ENCODE peak calls at places on chromosome 14, in ten cellular contexts. One of them, this sample, is unnamed.

GRCh38 chr14:102591372-102591943 is 991 bp upstream of the RCOR1 start:
- DNase-seq in cardiac fibroblast: peak
- DNase-seq in GM23338: peak
- DNase-seq in HFFc6: no peak
- DNase-seq in K562: peak
- DNase-seq in nephron progenitor cell: peak
- DNase-seq in right atrium auricular region: no peak
- DNase-seq in GM20000: peak
- DNase-seq in GM10248: no peak
- DNase-seq in right lobe of liver: no peak
- DNase-seq in this sample: peak

GRCh38 chr14:70893842-70894237 is 13.4 kb upstream of the PCNX1 start:
- DNase-seq in cardiac fibroblast: no peak
- DNase-seq in GM23338: no peak
- DNase-seq in HFFc6: no peak
- DNase-seq in K562: no peak
- DNase-seq in nephron progenitor cell: no peak
- DNase-seq in right atrium auricular region: no peak
- DNase-seq in GM20000: peak
- DNase-seq in GM10248: no peak
- DNase-seq in right lobe of liver: no peak
- DNase-seq in this sample: no peak

GRCh38 chr14:71721791-71722190 is 210.4 kb upstream of the RGS6 start:
- DNase-seq in cardiac fibroblast: no peak
- DNase-seq in GM23338: no peak
- DNase-seq in HFFc6: no peak
- DNase-seq in K562: no peak
- DNase-seq in nephron progenitor cell: no peak
- DNase-seq in right atrium auricular region: no peak
- DNase-seq in GM20000: no peak
- DNase-seq in GM10248: no peak
- DNase-seq in right lobe of liver: peak
- DNase-seq in this sample: no peak

GRCh38 chr14:76770521-76771431 is 9.5 kb downstream of the VASH1 start:
- DNase-seq in cardiac fibroblast: no peak
- DNase-seq in GM23338: no peak
- DNase-seq in HFFc6: no peak
- DNase-seq in K562: no peak
- DNase-seq in nephron progenitor cell: no peak
- DNase-seq in right atrium auricular region: peak
- DNase-seq in GM20000: no peak
- DNase-seq in GM10248: no peak
- DNase-seq in right lobe of liver: no peak
- DNase-seq in this sample: no peak

GRCh38 chr14:25086081-25086480 is 36.1 kb upstream of the STXBP6 start:
- DNase-seq in cardiac fibroblast: no peak
- DNase-seq in GM23338: no peak
- DNase-seq in HFFc6: no peak
- DNase-seq in K562: no peak
- DNase-seq in nephron progenitor cell: no peak
- DNase-seq in right atrium auricular region: no peak
- DNase-seq in GM20000: no peak
- DNase-seq in GM10248: no peak
- DNase-seq in right lobe of liver: no peak
- DNase-seq in this sample: no peak

GRCh38 chr14:99687284-99688209 is 3.4 kb downstream of the CYP46A1 start:
- DNase-seq in cardiac fibroblast: no peak
- DNase-seq in GM23338: peak
- DNase-seq in HFFc6: no peak
- DNase-seq in K562: peak
- DNase-seq in nephron progenitor cell: peak
- DNase-seq in right atrium auricular region: peak
- DNase-seq in GM20000: no peak
- DNase-seq in GM10248: no peak
- DNase-seq in right lobe of liver: peak
- DNase-seq in this sample: no peak

GRCh38 chr14:65222434-65222833 is 120.1 kb upstream of the MAX start:
- DNase-seq in cardiac fibroblast: peak
- DNase-seq in GM23338: peak
- DNase-seq in HFFc6: peak
- DNase-seq in K562: peak
- DNase-seq in nephron progenitor cell: peak
- DNase-seq in right atrium auricular region: no peak
- DNase-seq in GM20000: peak
- DNase-seq in GM10248: peak
- DNase-seq in right lobe of liver: peak
- DNase-seq in this sample: peak

GRCh38 chr14:101602466-101602840 is 41.2 kb downstream of the DIO3 start:
- DNase-seq in cardiac fibroblast: no peak
- DNase-seq in GM23338: no peak
- DNase-seq in HFFc6: no peak
- DNase-seq in K562: no peak
- DNase-seq in nephron progenitor cell: no peak
- DNase-seq in right atrium auricular region: no peak
- DNase-seq in GM20000: no peak
- DNase-seq in GM10248: no peak
- DNase-seq in right lobe of liver: no peak
- DNase-seq in this sample: no peak

GRCh38 chr14:66624319-66624937 is 116.5 kb downstream of the GPHN start:
- DNase-seq in cardiac fibroblast: peak
- DNase-seq in GM23338: peak
- DNase-seq in HFFc6: peak
- DNase-seq in K562: peak
- DNase-seq in nephron progenitor cell: peak
- DNase-seq in right atrium auricular region: peak
- DNase-seq in GM20000: peak
- DNase-seq in GM10248: peak
- DNase-seq in right lobe of liver: peak
- DNase-seq in this sample: no peak

GRCh38 chr14:42222924-42223471 is 616.3 kb downstream of the LRFN5 start:
- DNase-seq in cardiac fibroblast: peak
- DNase-seq in GM23338: peak
- DNase-seq in HFFc6: no peak
- DNase-seq in K562: no peak
- DNase-seq in nephron progenitor cell: no peak
- DNase-seq in right atrium auricular region: no peak
- DNase-seq in GM20000: peak
- DNase-seq in GM10248: peak
- DNase-seq in right lobe of liver: no peak
- DNase-seq in this sample: no peak

GRCh38 chr14:75442642-75443041 is 14.8 kb downstream of the JDP2 start:
- DNase-seq in cardiac fibroblast: peak
- DNase-seq in GM23338: no peak
- DNase-seq in HFFc6: peak
- DNase-seq in K562: peak
- DNase-seq in nephron progenitor cell: no peak
- DNase-seq in right atrium auricular region: no peak
- DNase-seq in GM20000: no peak
- DNase-seq in GM10248: no peak
- DNase-seq in right lobe of liver: no peak
- DNase-seq in this sample: no peak

GRCh38 chr14:103055693-103056092 is 1.7 kb downstream of the CDC42BPB start:
- DNase-seq in cardiac fibroblast: peak
- DNase-seq in GM23338: no peak
- DNase-seq in HFFc6: no peak
- DNase-seq in K562: no peak
- DNase-seq in nephron progenitor cell: no peak
- DNase-seq in right atrium auricular region: no peak
- DNase-seq in GM20000: no peak
- DNase-seq in GM10248: no peak
- DNase-seq in right lobe of liver: no peak
- DNase-seq in this sample: no peak

GRCh38 chr14:76778546-76779215 is 17.4 kb downstream of the VASH1 start:
- DNase-seq in cardiac fibroblast: no peak
- DNase-seq in GM23338: no peak
- DNase-seq in HFFc6: no peak
- DNase-seq in K562: no peak
- DNase-seq in nephron progenitor cell: no peak
- DNase-seq in right atrium auricular region: peak
- DNase-seq in GM20000: no peak
- DNase-seq in GM10248: no peak
- DNase-seq in right lobe of liver: no peak
- DNase-seq in this sample: no peak

DNA sequence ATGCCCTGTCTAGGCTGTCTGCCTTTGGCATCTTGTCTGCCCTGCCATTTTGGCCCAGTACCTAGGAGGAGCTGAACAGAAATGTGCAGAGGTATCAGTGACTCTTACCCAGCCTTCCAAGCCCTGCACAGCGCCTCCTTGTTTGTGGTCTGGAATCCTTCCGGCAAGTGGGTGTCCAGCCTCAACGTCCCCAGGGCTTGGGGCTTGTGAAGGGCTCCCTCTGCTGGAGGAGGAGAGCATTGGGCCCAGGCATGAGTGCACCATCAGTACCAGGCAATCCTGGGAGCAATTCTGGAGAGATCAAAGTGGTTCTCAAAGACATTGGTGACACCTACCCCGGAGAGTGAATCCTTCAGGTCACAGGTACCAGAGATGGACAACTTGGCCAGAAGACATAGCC is 2.4 kb upstream of the TCL1B start:
- DNase-seq in cardiac fibroblast: no peak
- DNase-seq in GM23338: peak
- DNase-seq in HFFc6: no peak
- DNase-seq in K562: no peak
- DNase-seq in nephron progenitor cell: no peak
- DNase-seq in right atrium auricular region: no peak
- DNase-seq in GM20000: peak
- DNase-seq in GM10248: peak
- DNase-seq in right lobe of liver: no peak
- DNase-seq in this sample: no peak
- TF ChIP-seq CTCF in cardiac fibroblast: peak
- TF ChIP-seq CTCF in GM23338: peak
- TF ChIP-seq CTCF in HFFc6: peak
- TF ChIP-seq CTCF in K562: peak
- TF ChIP-seq CTCF in nephron progenitor cell: no peak
- TF ChIP-seq CTCF in right atrium auricular region: peak
- TF ChIP-seq CTCF in GM20000: peak
- TF ChIP-seq CTCF in GM10248: peak
- TF ChIP-seq CTCF in right lobe of liver: peak
- TF ChIP-seq CTCF in this sample: peak

DNA sequence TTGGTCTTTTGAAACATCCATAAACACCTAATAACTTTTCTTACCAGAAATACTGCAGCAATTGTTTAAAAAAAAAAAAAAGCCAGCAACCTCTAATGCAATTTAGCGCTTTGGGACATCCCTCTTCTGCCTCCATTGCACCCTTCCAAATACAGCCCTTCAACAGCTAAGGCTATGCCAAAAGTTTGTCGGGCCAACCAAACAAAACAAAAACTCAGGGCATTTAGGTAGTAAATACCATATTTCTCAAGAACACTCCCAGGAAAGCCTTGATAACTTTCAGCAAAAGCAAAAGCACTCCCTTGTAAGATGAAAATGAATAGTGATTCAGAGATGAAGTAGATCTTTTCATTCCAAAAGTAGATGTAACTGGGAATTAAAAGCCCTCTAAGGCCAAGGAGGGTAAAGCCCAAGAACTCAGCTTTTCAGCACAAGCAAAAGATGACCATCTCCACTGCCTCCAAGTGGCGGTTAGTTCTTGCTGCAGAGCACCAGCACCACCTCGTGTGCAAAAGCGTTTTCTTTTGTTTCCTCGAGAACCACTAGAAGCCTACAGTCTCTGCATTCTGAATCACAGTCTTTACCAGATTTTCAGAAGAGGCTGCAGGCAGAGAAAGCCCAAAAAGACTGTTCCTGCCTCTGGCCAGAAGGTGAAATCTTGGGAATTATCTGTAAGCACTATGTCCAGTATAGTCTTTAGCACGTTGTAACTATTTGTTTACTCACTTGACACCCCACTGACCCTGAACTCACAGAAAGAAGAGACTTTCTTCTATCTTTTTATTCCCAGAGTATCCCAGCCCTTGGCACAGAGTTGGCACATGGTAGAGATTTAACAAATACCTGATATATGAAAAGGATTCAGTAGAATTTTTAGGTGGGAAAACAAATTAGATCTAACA is 53.1 kb downstream of the SIX6 start:
- DNase-seq in cardiac fibroblast: peak
- DNase-seq in GM23338: peak
- DNase-seq in HFFc6: peak
- DNase-seq in K562: peak
- DNase-seq in nephron progenitor cell: peak
- DNase-seq in right atrium auricular region: no peak
- DNase-seq in GM20000: peak
- DNase-seq in GM10248: peak
- DNase-seq in right lobe of liver: no peak
- DNase-seq in this sample: no peak
- TF ChIP-seq CTCF in cardiac fibroblast: peak
- TF ChIP-seq CTCF in GM23338: peak
- TF ChIP-seq CTCF in HFFc6: peak
- TF ChIP-seq CTCF in K562: peak
- TF ChIP-seq CTCF in nephron progenitor cell: peak
- TF ChIP-seq CTCF in right atrium auricular region: peak
- TF ChIP-seq CTCF in GM20000: peak
- TF ChIP-seq CTCF in GM10248: peak
- TF ChIP-seq CTCF in right lobe of liver: peak
- TF ChIP-seq CTCF in this sample: peak

DNA sequence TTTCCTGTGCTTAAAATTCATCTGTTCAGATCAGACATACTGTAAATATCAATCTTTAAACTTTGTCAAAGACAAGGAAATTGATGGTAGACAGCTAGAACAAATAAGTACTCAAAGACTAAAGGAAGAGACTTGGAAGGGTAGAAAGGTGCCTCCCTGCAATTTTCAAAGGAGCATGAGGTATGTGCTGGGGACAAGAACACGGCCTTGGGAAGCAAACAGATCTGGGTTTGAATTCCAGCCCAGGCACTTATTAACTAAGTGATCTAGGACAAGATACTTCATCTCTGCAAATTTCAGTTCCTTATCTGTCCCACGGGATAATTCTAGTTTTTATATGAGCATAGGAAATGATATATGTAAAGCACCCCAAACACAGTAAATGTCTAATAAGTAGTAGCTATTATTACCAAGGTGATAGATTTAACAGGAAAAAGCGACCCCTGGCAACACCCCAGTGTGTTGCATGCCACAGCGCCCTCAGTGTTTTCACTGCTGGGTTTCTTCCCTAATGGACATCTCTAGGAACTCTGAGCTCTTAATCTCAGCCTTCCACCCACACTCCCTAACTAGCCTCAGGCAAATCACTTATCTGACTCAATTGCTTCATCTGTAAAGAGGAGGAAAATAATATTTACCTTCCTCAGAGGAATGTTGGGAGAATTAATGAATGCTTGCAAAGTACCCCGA is 44.7 kb upstream of the BMP4 start:
- DNase-seq in cardiac fibroblast: no peak
- DNase-seq in GM23338: peak
- DNase-seq in HFFc6: no peak
- DNase-seq in K562: no peak
- DNase-seq in nephron progenitor cell: no peak
- DNase-seq in right atrium auricular region: no peak
- DNase-seq in GM20000: no peak
- DNase-seq in GM10248: no peak
- DNase-seq in right lobe of liver: no peak
- DNase-seq in this sample: no peak
- TF ChIP-seq CTCF in cardiac fibroblast: no peak
- TF ChIP-seq CTCF in GM23338: peak
- TF ChIP-seq CTCF in HFFc6: no peak
- TF ChIP-seq CTCF in K562: no peak
- TF ChIP-seq CTCF in nephron progenitor cell: no peak
- TF ChIP-seq CTCF in right atrium auricular region: peak
- TF ChIP-seq CTCF in GM20000: no peak
- TF ChIP-seq CTCF in GM10248: no peak
- TF ChIP-seq CTCF in right lobe of liver: no peak
- TF ChIP-seq CTCF in this sample: no peak

GRCh38 chr14:104895207-104895785 is 29.4 kb upstream of the PLD4 start:
- DNase-seq in cardiac fibroblast: no peak
- DNase-seq in GM23338: no peak
- DNase-seq in HFFc6: no peak
- DNase-seq in K562: no peak
- DNase-seq in nephron progenitor cell: no peak
- DNase-seq in right atrium auricular region: no peak
- DNase-seq in GM20000: no peak
- DNase-seq in GM10248: no peak
- DNase-seq in right lobe of liver: peak
- DNase-seq in this sample: no peak
- TF ChIP-seq CTCF in cardiac fibroblast: no peak
- TF ChIP-seq CTCF in GM23338: no peak
- TF ChIP-seq CTCF in HFFc6: peak
- TF ChIP-seq CTCF in K562: no peak
- TF ChIP-seq CTCF in nephron progenitor cell: no peak
- TF ChIP-seq CTCF in right atrium auricular region: no peak
- TF ChIP-seq CTCF in GM20000: no peak
- TF ChIP-seq CTCF in GM10248: no peak
- TF ChIP-seq CTCF in right lobe of liver: no peak
- TF ChIP-seq CTCF in this sample: no peak

This sample was measured in lower lobe of right lung.